ENCODE peak calls at places on chromosomes 7 and 10, in six cellular contexts. One of them, this sample, is unnamed.

GRCh38 chr10:49619613-49620012 is 5.8 kb downstream of the CHAT start:
- DNase-seq in AG04449: no peak
- DNase-seq in B cell: no peak
- DNase-seq in colonic mucosa: no peak
- DNase-seq in left ventricle myocardium inferior: no peak
- DNase-seq in mesothelial cell of epicardium: no peak
- DNase-seq in this sample: no peak

GRCh38 chr7:17299477-17299991 is 1.1 kb downstream of the AHR start:
- DNase-seq in AG04449: no peak
- DNase-seq in B cell: peak
- DNase-seq in colonic mucosa: peak
- DNase-seq in left ventricle myocardium inferior: no peak
- DNase-seq in mesothelial cell of epicardium: no peak
- DNase-seq in this sample: peak

GRCh38 chr7:96415293-96415940 is 93.5 kb upstream of the SLC25A13 start:
- DNase-seq in AG04449: no peak
- DNase-seq in B cell: no peak
- DNase-seq in colonic mucosa: no peak
- DNase-seq in left ventricle myocardium inferior: no peak
- DNase-seq in mesothelial cell of epicardium: no peak
- DNase-seq in this sample: no peak

GRCh38 chr7:71787513-71787912 is 624.6 kb downstream of the CALN1 start:
- DNase-seq in AG04449: no peak
- DNase-seq in B cell: no peak
- DNase-seq in colonic mucosa: no peak
- DNase-seq in left ventricle myocardium inferior: no peak
- DNase-seq in mesothelial cell of epicardium: no peak
- DNase-seq in this sample: no peak

GRCh38 chr10:102347236-102347828 is 48.2 kb upstream of the NFKB2 start:
- DNase-seq in AG04449: no peak
- DNase-seq in B cell: no peak
- DNase-seq in colonic mucosa: peak
- DNase-seq in left ventricle myocardium inferior: peak
- DNase-seq in mesothelial cell of epicardium: no peak
- DNase-seq in this sample: peak

GRCh38 chr7:93016681-93017349 is 101.0 kb downstream of the SAMD9 start:
- DNase-seq in AG04449: no peak
- DNase-seq in B cell: no peak
- DNase-seq in colonic mucosa: no peak
- DNase-seq in left ventricle myocardium inferior: no peak
- DNase-seq in mesothelial cell of epicardium: no peak
- DNase-seq in this sample: no peak

GRCh38 chr10:60511823-60512222 is 122.1 kb upstream of the ANK3 start:
- DNase-seq in AG04449: no peak
- DNase-seq in B cell: no peak
- DNase-seq in colonic mucosa: no peak
- DNase-seq in left ventricle myocardium inferior: no peak
- DNase-seq in mesothelial cell of epicardium: no peak
- DNase-seq in this sample: no peak

GRCh38 chr10:79245539-79246208 is 101.6 kb upstream of the PPIF start:
- DNase-seq in AG04449: no peak
- DNase-seq in B cell: no peak
- DNase-seq in colonic mucosa: no peak
- DNase-seq in left ventricle myocardium inferior: no peak
- DNase-seq in mesothelial cell of epicardium: no peak
- DNase-seq in this sample: no peak

GRCh38 chr7:141416691-141417268 is 134.4 kb upstream of the AGK start:
- DNase-seq in AG04449: no peak
- DNase-seq in B cell: no peak
- DNase-seq in colonic mucosa: no peak
- DNase-seq in left ventricle myocardium inferior: no peak
- DNase-seq in mesothelial cell of epicardium: no peak
- DNase-seq in this sample: no peak

GRCh38 chr10:27372095-27372494 is 131.5 kb upstream of the ACBD5 start:
- DNase-seq in AG04449: no peak
- DNase-seq in B cell: no peak
- DNase-seq in colonic mucosa: no peak
- DNase-seq in left ventricle myocardium inferior: no peak
- DNase-seq in mesothelial cell of epicardium: no peak
- DNase-seq in this sample: no peak

GRCh38 chr10:129059977-129060376 is 407.1 kb upstream of the MGMT start:
- DNase-seq in AG04449: no peak
- DNase-seq in B cell: no peak
- DNase-seq in colonic mucosa: peak
- DNase-seq in left ventricle myocardium inferior: no peak
- DNase-seq in mesothelial cell of epicardium: no peak
- DNase-seq in this sample: no peak

GRCh38 chr10:43407148-43407575 is 1.8 kb downstream of the HNRNPF start:
- DNase-seq in AG04449: no peak
- DNase-seq in B cell: peak
- DNase-seq in colonic mucosa: peak
- DNase-seq in left ventricle myocardium inferior: peak
- DNase-seq in mesothelial cell of epicardium: peak
- DNase-seq in this sample: peak

GRCh38 chr10:78059916-78060315 is 26.3 kb downstream of the RPS24 start:
- DNase-seq in AG04449: no peak
- DNase-seq in B cell: no peak
- DNase-seq in colonic mucosa: no peak
- DNase-seq in left ventricle myocardium inferior: no peak
- DNase-seq in mesothelial cell of epicardium: no peak
- DNase-seq in this sample: no peak

GRCh38 chr7:7399707-7400106 is 136.0 kb downstream of the COL28A1 start:
- DNase-seq in AG04449: no peak
- DNase-seq in B cell: no peak
- DNase-seq in colonic mucosa: no peak
- DNase-seq in left ventricle myocardium inferior: no peak
- DNase-seq in mesothelial cell of epicardium: no peak
- DNase-seq in this sample: no peak

GRCh38 chr7:130959743-130960207 is 225.8 kb upstream of the KLF14 start:
- DNase-seq in AG04449: no peak
- DNase-seq in B cell: no peak
- DNase-seq in colonic mucosa: no peak
- DNase-seq in left ventricle myocardium inferior: no peak
- DNase-seq in mesothelial cell of epicardium: no peak
- DNase-seq in this sample: no peak

GRCh38 chr7:2644514-2645273 is 12.9 kb downstream of the TTYH3 start:
- DNase-seq in AG04449: no peak
- DNase-seq in B cell: no peak
- DNase-seq in colonic mucosa: no peak
- DNase-seq in left ventricle myocardium inferior: no peak
- DNase-seq in mesothelial cell of epicardium: no peak
- DNase-seq in this sample: no peak

GRCh38 chr7:88546808-88547207 is 212.7 kb upstream of the ZNF804B start:
- DNase-seq in AG04449: no peak
- DNase-seq in B cell: no peak
- DNase-seq in colonic mucosa: peak
- DNase-seq in left ventricle myocardium inferior: no peak
- DNase-seq in mesothelial cell of epicardium: no peak
- DNase-seq in this sample: peak

GRCh38 chr10:43942096-43942885 is 293.6 kb upstream of the ZNF32 start:
- DNase-seq in AG04449: no peak
- DNase-seq in B cell: no peak
- DNase-seq in colonic mucosa: no peak
- DNase-seq in left ventricle myocardium inferior: no peak
- DNase-seq in mesothelial cell of epicardium: peak
- DNase-seq in this sample: no peak

GRCh38 chr7:148838905-148839304 is 45.2 kb downstream of the EZH2 start:
- DNase-seq in AG04449: no peak
- DNase-seq in B cell: peak
- DNase-seq in colonic mucosa: no peak
- DNase-seq in left ventricle myocardium inferior: no peak
- DNase-seq in mesothelial cell of epicardium: no peak
- DNase-seq in this sample: no peak

GRCh38 chr10:69317175-69318086 is 39.1 kb downstream of the HK1 start:
- DNase-seq in AG04449: no peak
- DNase-seq in B cell: peak
- DNase-seq in colonic mucosa: peak
- DNase-seq in left ventricle myocardium inferior: no peak
- DNase-seq in mesothelial cell of epicardium: no peak
- DNase-seq in this sample: peak

GRCh38 chr10:60139798-60140566 is 233.6 kb upstream of the CCDC6 start:
- DNase-seq in AG04449: peak
- DNase-seq in B cell: no peak
- DNase-seq in colonic mucosa: no peak
- DNase-seq in left ventricle myocardium inferior: no peak
- DNase-seq in mesothelial cell of epicardium: no peak
- DNase-seq in this sample: no peak

GRCh38 chr7:51789494-51789893 is 472.9 kb upstream of the COBL start:
- DNase-seq in AG04449: no peak
- DNase-seq in B cell: no peak
- DNase-seq in colonic mucosa: no peak
- DNase-seq in left ventricle myocardium inferior: no peak
- DNase-seq in mesothelial cell of epicardium: no peak
- DNase-seq in this sample: no peak

GRCh38 chr10:98425511-98426352 is 10.8 kb upstream of the PYROXD2 start:
- DNase-seq in AG04449: no peak
- DNase-seq in B cell: peak
- DNase-seq in colonic mucosa: peak
- DNase-seq in left ventricle myocardium inferior: peak
- DNase-seq in mesothelial cell of epicardium: no peak
- DNase-seq in this sample: peak

GRCh38 chr10:71081229-71081560 is 131.2 kb upstream of the UNC5B start:
- DNase-seq in AG04449: no peak
- DNase-seq in B cell: no peak
- DNase-seq in colonic mucosa: no peak
- DNase-seq in left ventricle myocardium inferior: no peak
- DNase-seq in mesothelial cell of epicardium: no peak
- DNase-seq in this sample: no peak

GRCh38 chr10:121598261-121599249 is at the start of gene FGFR2:
- DNase-seq in AG04449: no peak
- DNase-seq in B cell: no peak
- DNase-seq in colonic mucosa: peak
- DNase-seq in left ventricle myocardium inferior: peak
- DNase-seq in mesothelial cell of epicardium: peak
- DNase-seq in this sample: peak

GRCh38 chr10:6601224-6601805 is 21.2 kb upstream of the PRKCQ start:
- DNase-seq in AG04449: no peak
- DNase-seq in B cell: no peak
- DNase-seq in colonic mucosa: no peak
- DNase-seq in left ventricle myocardium inferior: no peak
- DNase-seq in mesothelial cell of epicardium: no peak
- DNase-seq in this sample: no peak

GRCh38 chr10:98272690-98273453 is 4.9 kb upstream of the LOXL4 start:
- DNase-seq in AG04449: no peak
- DNase-seq in B cell: no peak
- DNase-seq in colonic mucosa: no peak
- DNase-seq in left ventricle myocardium inferior: no peak
- DNase-seq in mesothelial cell of epicardium: no peak
- DNase-seq in this sample: no peak

GRCh38 chr10:113822174-113822573 is 31.7 kb downstream of the DCLRE1A start:
- DNase-seq in AG04449: no peak
- DNase-seq in B cell: no peak
- DNase-seq in colonic mucosa: no peak
- DNase-seq in left ventricle myocardium inferior: no peak
- DNase-seq in mesothelial cell of epicardium: no peak
- DNase-seq in this sample: no peak

GRCh38 chr7:44065431-44066110 is at the start of gene PGAM2:
- DNase-seq in AG04449: no peak
- DNase-seq in B cell: no peak
- DNase-seq in colonic mucosa: no peak
- DNase-seq in left ventricle myocardium inferior: peak
- DNase-seq in mesothelial cell of epicardium: no peak
- DNase-seq in this sample: no peak

GRCh38 chr7:1055084-1055450 is 10.7 kb downstream of the GPR146 start:
- DNase-seq in AG04449: no peak
- DNase-seq in B cell: peak
- DNase-seq in colonic mucosa: peak
- DNase-seq in left ventricle myocardium inferior: peak
- DNase-seq in mesothelial cell of epicardium: no peak
- DNase-seq in this sample: no peak

GRCh38 chr10:98377536-98377935 is 37.4 kb downstream of the PYROXD2 start:
- DNase-seq in AG04449: no peak
- DNase-seq in B cell: no peak
- DNase-seq in colonic mucosa: no peak
- DNase-seq in left ventricle myocardium inferior: no peak
- DNase-seq in mesothelial cell of epicardium: no peak
- DNase-seq in this sample: no peak

GRCh38 chr7:134779741-134780065 is 269 bp downstream of the CALD1 start:
- DNase-seq in AG04449: no peak
- DNase-seq in B cell: no peak
- DNase-seq in colonic mucosa: no peak
- DNase-seq in left ventricle myocardium inferior: no peak
- DNase-seq in mesothelial cell of epicardium: no peak
- DNase-seq in this sample: no peak

GRCh38 chr7:127582361-127582760 is 3.0 kb downstream of the GCC1 start:
- DNase-seq in AG04449: no peak
- DNase-seq in B cell: no peak
- DNase-seq in colonic mucosa: no peak
- DNase-seq in left ventricle myocardium inferior: peak
- DNase-seq in mesothelial cell of epicardium: no peak
- DNase-seq in this sample: no peak
- TF ChIP-seq CTCF in AG04449: no peak
- TF ChIP-seq CTCF in B cell: no peak
- TF ChIP-seq CTCF in colonic mucosa: no peak
- TF ChIP-seq CTCF in left ventricle myocardium inferior: peak
- TF ChIP-seq CTCF in mesothelial cell of epicardium: no peak
- TF ChIP-seq CTCF in this sample: no peak

GRCh38 chr10:134205-134742 is 981 bp upstream of the ZMYND11 start:
- DNase-seq in AG04449: no peak
- DNase-seq in B cell: no peak
- DNase-seq in colonic mucosa: peak
- DNase-seq in left ventricle myocardium inferior: peak
- DNase-seq in mesothelial cell of epicardium: peak
- DNase-seq in this sample: peak
- TF ChIP-seq CTCF in AG04449: no peak
- TF ChIP-seq CTCF in B cell: no peak
- TF ChIP-seq CTCF in colonic mucosa: no peak
- TF ChIP-seq CTCF in left ventricle myocardium inferior: no peak
- TF ChIP-seq CTCF in mesothelial cell of epicardium: no peak
- TF ChIP-seq CTCF in this sample: no peak

GRCh38 chr10:17201165-17202013 is at the start of gene TRDMT1:
- DNase-seq in AG04449: no peak
- DNase-seq in B cell: peak
- DNase-seq in colonic mucosa: peak
- DNase-seq in left ventricle myocardium inferior: peak
- DNase-seq in mesothelial cell of epicardium: peak
- DNase-seq in this sample: peak
- TF ChIP-seq CTCF in AG04449: no peak
- TF ChIP-seq CTCF in B cell: no peak
- TF ChIP-seq CTCF in colonic mucosa: no peak
- TF ChIP-seq CTCF in left ventricle myocardium inferior: no peak
- TF ChIP-seq CTCF in mesothelial cell of epicardium: no peak
- TF ChIP-seq CTCF in this sample: no peak

GRCh38 chr10:124791378-124792348 is at the start of gene EEF1AKMT2:
- DNase-seq in AG04449: no peak
- DNase-seq in B cell: peak
- DNase-seq in colonic mucosa: peak
- DNase-seq in left ventricle myocardium inferior: peak
- DNase-seq in mesothelial cell of epicardium: peak
- DNase-seq in this sample: peak
- TF ChIP-seq CTCF in AG04449: peak
- TF ChIP-seq CTCF in B cell: peak
- TF ChIP-seq CTCF in colonic mucosa: peak
- TF ChIP-seq CTCF in left ventricle myocardium inferior: peak
- TF ChIP-seq CTCF in mesothelial cell of epicardium: peak
- TF ChIP-seq CTCF in this sample: peak

DNA sequence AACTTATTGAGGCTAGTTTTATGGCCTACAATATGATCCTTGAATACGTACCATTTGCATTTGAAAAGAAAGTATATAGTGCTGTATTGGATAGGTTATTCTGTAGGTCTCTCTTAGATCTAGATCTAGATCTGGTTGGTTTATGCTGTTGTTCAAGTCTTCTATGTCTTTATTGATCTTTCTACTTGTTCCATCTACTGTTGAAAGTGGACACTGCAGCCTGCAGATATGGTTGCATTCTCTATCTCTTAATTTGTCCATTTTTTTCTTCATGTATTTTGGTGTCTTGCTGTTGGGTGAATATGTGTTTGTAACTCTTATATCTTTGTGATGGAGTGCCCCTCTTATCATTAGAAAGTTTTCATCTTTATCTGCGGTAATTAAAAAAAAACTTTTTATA is 139.4 kb upstream of the PCDH15 start:
- DNase-seq in AG04449: no peak
- DNase-seq in B cell: no peak
- DNase-seq in colonic mucosa: no peak
- DNase-seq in left ventricle myocardium inferior: no peak
- DNase-seq in mesothelial cell of epicardium: no peak
- DNase-seq in this sample: no peak
- TF ChIP-seq CTCF in AG04449: no peak
- TF ChIP-seq CTCF in B cell: no peak
- TF ChIP-seq CTCF in colonic mucosa: no peak
- TF ChIP-seq CTCF in left ventricle myocardium inferior: peak
- TF ChIP-seq CTCF in mesothelial cell of epicardium: no peak
- TF ChIP-seq CTCF in this sample: peak